ENCODE peak calls at places on chromosomes 2 and 18, in eight cellular contexts. R, P, L, V, D, E, X and C are unnamed samples.

GRCh38 chr2:149089068-149089467 is 50.6 kb downstream of the LYPD6B start:
- DNase-seq in R (no peak), P (no peak), L (no peak), V (no peak), D (no peak), E (no peak), X (no peak), C (no peak)

GRCh38 chr2:120857422-120857821 is 121.8 kb downstream of the GLI2 start:
- DNase-seq in R (no peak), P (no peak), L (no peak), V (no peak), D (no peak), E (no peak), X (no peak), C (no peak)

GRCh38 chr2:126657636-126658315 is 1.8 kb downstream of the GYPC start:
- DNase-seq in R (peak; percentile 88), P (peak; percentile 99), L (peak; percentile 83), V (peak; percentile 52), D (peak; percentile 77), E (no peak), X (peak; percentile 98), C (no peak)

GRCh38 chr2:228180126-228181097 is 1.1 kb downstream of the SPHKAP start:
- DNase-seq in R (peak; percentile 4), P (no peak), L (no peak), V (no peak), D (no peak), E (peak; percentile 17), X (no peak), C (peak; percentile 96)

GRCh38 chr2:200439981-200440380 is 69.9 kb downstream of the KCTD18 start:
- DNase-seq in R (no peak), P (no peak), L (no peak), V (no peak), D (no peak), E (no peak), X (no peak), C (peak; percentile 89)

GRCh38 chr18:78797499-78797898 is 182.1 kb upstream of the SALL3 start:
- DNase-seq in R (no peak), P (no peak), L (no peak), V (no peak), D (no peak), E (no peak), X (no peak), C (no peak)

GRCh38 chr18:8455661-8456614 is 153.3 kb upstream of the RAB12 start:
- DNase-seq in R (no peak), P (no peak), L (no peak), V (no peak), D (no peak), E (no peak), X (no peak), C (no peak)

GRCh38 chr2:109020217-109020637 is 31.2 kb upstream of the EDAR start:
- DNase-seq in R (peak; percentile 60), P (peak; percentile 87), L (peak; percentile 36), V (no peak), D (peak; percentile 15), E (no peak), X (no peak), C (no peak)

GRCh38 chr18:57359433-57359832 is 7.1 kb downstream of the ST8SIA3 start:
- DNase-seq in R (no peak), P (no peak), L (no peak), V (no peak), D (no peak), E (no peak), X (no peak), C (no peak)

GRCh38 chr2:197573608-197574007 is 57.7 kb downstream of the MOB4 start:
- DNase-seq in R (no peak), P (no peak), L (no peak), V (no peak), D (no peak), E (no peak), X (no peak), C (no peak)

GRCh38 chr2:239544846-239545465 is 144.1 kb upstream of the HDAC4 start:
- DNase-seq in R (no peak), P (no peak), L (no peak), V (peak; percentile 32), D (peak; percentile 42), E (no peak), X (no peak), C (no peak)

GRCh38 chr2:67456441-67456840 is 59.3 kb downstream of the ETAA1 start:
- DNase-seq in R (no peak), P (no peak), L (no peak), V (no peak), D (no peak), E (no peak), X (no peak), C (no peak)

GRCh38 chr18:59159986-59160385 is 20.3 kb downstream of the SEC11C start:
- DNase-seq in R (no peak), P (no peak), L (no peak), V (no peak), D (no peak), E (no peak), X (no peak), C (no peak)

GRCh38 chr2:232496508-232497373 is 9.1 kb upstream of the ECEL1 start:
- DNase-seq in R (no peak), P (no peak), L (no peak), V (no peak), D (no peak), E (no peak), X (no peak), C (no peak)

GRCh38 chr2:46298522-46299351 is 1.5 kb downstream of the EPAS1 start:
- DNase-seq in R (peak; percentile 77), P (peak; percentile 64), L (no peak), V (no peak), D (peak; percentile 18), E (no peak), X (peak; percentile 40), C (peak; percentile 13)

GRCh38 chr2:53088062-53088461 is 679.5 kb upstream of the CHAC2 start:
- DNase-seq in R (no peak), P (no peak), L (no peak), V (no peak), D (no peak), E (no peak), X (no peak), C (no peak)

GRCh38 chr2:40357667-40358066 is 94.2 kb downstream of the SLC8A1 start:
- DNase-seq in R (no peak), P (no peak), L (no peak), V (no peak), D (no peak), E (no peak), X (no peak), C (no peak)

GRCh38 chr2:160952462-160952861 is 207.8 kb upstream of the TANK start:
- DNase-seq in R (peak; percentile 55), P (peak; percentile 77), L (no peak), V (no peak), D (no peak), E (no peak), X (no peak), C (peak; percentile 17)

GRCh38 chr2:100043891-100044255 is 98.5 kb downstream of the AFF3 start:
- DNase-seq in R (no peak), P (no peak), L (no peak), V (no peak), D (no peak), E (peak; percentile 60), X (no peak), C (peak; percentile 76)

GRCh38 chr2:148132400-148132799 is 111.5 kb downstream of the MBD5 start:
- DNase-seq in R (peak; percentile 74), P (peak; percentile 78), L (peak; percentile 32), V (no peak), D (no peak), E (no peak), X (peak; percentile 16), C (no peak)

GRCh38 chr2:184945306-184945705 is 347.0 kb downstream of the ZNF804A start:
- DNase-seq in R (no peak), P (no peak), L (no peak), V (no peak), D (no peak), E (no peak), X (no peak), C (no peak)

GRCh38 chr2:96147593-96148201 is 2.5 kb upstream of the DUSP2 start:
- DNase-seq in R (no peak), P (peak; percentile 3), L (no peak), V (no peak), D (no peak), E (no peak), X (no peak), C (no peak)

GRCh38 chr2:54750040-54750439 is 26.6 kb downstream of the EML6 start:
- DNase-seq in R (no peak), P (peak; percentile 39), L (no peak), V (no peak), D (no peak), E (no peak), X (no peak), C (no peak)

GRCh38 chr2:18439716-18440115 is 120.7 kb downstream of the RDH14 start:
- DNase-seq in R (no peak), P (no peak), L (no peak), V (no peak), D (no peak), E (no peak), X (no peak), C (no peak)

GRCh38 chr2:96665083-96665569 is 22.6 kb downstream of the FER1L5 start:
- DNase-seq in R (peak; percentile 97), P (peak; percentile 99), L (peak; percentile 99), V (no peak), D (no peak), E (no peak), X (peak; percentile 89), C (no peak)

GRCh38 chr2:72898263-72898906 is 11.2 kb downstream of the SPR start:
- DNase-seq in R (no peak), P (no peak), L (no peak), V (no peak), D (no peak), E (no peak), X (no peak), C (no peak)

GRCh38 chr2:161586517-161587167 is 37.6 kb upstream of the SLC4A10 start:
- DNase-seq in R (peak; percentile 50), P (peak; percentile 47), L (peak; percentile 5), V (no peak), D (peak; percentile 7), E (no peak), X (peak; percentile 20), C (peak; percentile 54)